ENCODE peak calls at places on chromosomes 12 and 14, in nine cellular contexts. One of them, this sample, is unnamed. For H3K36me3 and H3K9me3, the result is how much of the 10 kb centered on the place peaks cover.

GRCh38 chr12:66188584-66189475 is at the start of gene IRAK3:
- DNase-seq in aorta: peak
- DNase-seq in thyroid gland: peak
- DNase-seq in astrocyte: peak
- DNase-seq in lung: peak
- DNase-seq in ovary: peak
- DNase-seq in HCT116: no peak
- DNase-seq in upper lobe of left lung: peak
- DNase-seq in OCI-LY7: no peak
- DNase-seq in this sample: peak

GRCh38 chr12:20058068-20058467 is 310.3 kb upstream of the PDE3A start:
- DNase-seq in astrocyte: no peak
- DNase-seq in upper lobe of left lung: no peak
- DNase-seq in lung: no peak
- DNase-seq in OCI-LY7: no peak
- DNase-seq in ovary: no peak
- DNase-seq in HCT116: no peak
- DNase-seq in thyroid gland: no peak
- DNase-seq in aorta: no peak
- DNase-seq in this sample: no peak

GRCh38 chr14:64266206-64266605 is 28.0 kb downstream of the ESR2 start:
- DNase-seq in upper lobe of left lung: no peak
- DNase-seq in HCT116: no peak
- DNase-seq in lung: no peak
- DNase-seq in OCI-LY7: peak
- DNase-seq in ovary: no peak
- DNase-seq in astrocyte: no peak
- DNase-seq in aorta: no peak
- DNase-seq in thyroid gland: no peak
- DNase-seq in this sample: no peak

GRCh38 chr12:61860439-61860838 is 399.8 kb upstream of the USP15 start:
- DNase-seq in aorta: no peak
- DNase-seq in OCI-LY7: no peak
- DNase-seq in thyroid gland: no peak
- DNase-seq in HCT116: no peak
- DNase-seq in ovary: no peak
- DNase-seq in upper lobe of left lung: no peak
- DNase-seq in lung: no peak
- DNase-seq in astrocyte: no peak
- DNase-seq in this sample: no peak

GRCh38 chr14:53011053-53011462 is 60.2 kb upstream of the FERMT2 start:
- DNase-seq in HCT116: peak
- DNase-seq in ovary: peak
- DNase-seq in aorta: peak
- DNase-seq in lung: peak
- DNase-seq in OCI-LY7: no peak
- DNase-seq in thyroid gland: peak
- DNase-seq in upper lobe of left lung: peak
- DNase-seq in astrocyte: peak
- DNase-seq in this sample: peak

GRCh38 chr12:88406905-88407304 is 173.4 kb downstream of the KITLG start:
- DNase-seq in astrocyte: no peak
- DNase-seq in aorta: no peak
- DNase-seq in ovary: no peak
- DNase-seq in upper lobe of left lung: no peak
- DNase-seq in thyroid gland: no peak
- DNase-seq in HCT116: no peak
- DNase-seq in OCI-LY7: no peak
- DNase-seq in lung: no peak
- DNase-seq in this sample: no peak

GRCh38 chr14:89489796-89490506 is 72.9 kb upstream of the FOXN3 start:
- DNase-seq in lung: no peak
- DNase-seq in aorta: no peak
- DNase-seq in astrocyte: no peak
- DNase-seq in thyroid gland: no peak
- DNase-seq in upper lobe of left lung: no peak
- DNase-seq in OCI-LY7: no peak
- DNase-seq in HCT116: no peak
- DNase-seq in ovary: no peak
- DNase-seq in this sample: no peak

GRCh38 chr14:34750670-34751069 is 36.3 kb upstream of the CFL2 start:
- DNase-seq in astrocyte: peak
- DNase-seq in aorta: no peak
- DNase-seq in OCI-LY7: no peak
- DNase-seq in thyroid gland: no peak
- DNase-seq in ovary: no peak
- DNase-seq in upper lobe of left lung: no peak
- DNase-seq in lung: no peak
- DNase-seq in HCT116: no peak
- DNase-seq in this sample: no peak

GRCh38 chr12:3885179-3886094 is 12.2 kb upstream of the PARP11 start:
- DNase-seq in OCI-LY7: peak
- DNase-seq in upper lobe of left lung: no peak
- DNase-seq in astrocyte: peak
- DNase-seq in ovary: no peak
- DNase-seq in thyroid gland: no peak
- DNase-seq in lung: no peak
- DNase-seq in HCT116: peak
- DNase-seq in aorta: no peak
- DNase-seq in this sample: no peak

DNA sequence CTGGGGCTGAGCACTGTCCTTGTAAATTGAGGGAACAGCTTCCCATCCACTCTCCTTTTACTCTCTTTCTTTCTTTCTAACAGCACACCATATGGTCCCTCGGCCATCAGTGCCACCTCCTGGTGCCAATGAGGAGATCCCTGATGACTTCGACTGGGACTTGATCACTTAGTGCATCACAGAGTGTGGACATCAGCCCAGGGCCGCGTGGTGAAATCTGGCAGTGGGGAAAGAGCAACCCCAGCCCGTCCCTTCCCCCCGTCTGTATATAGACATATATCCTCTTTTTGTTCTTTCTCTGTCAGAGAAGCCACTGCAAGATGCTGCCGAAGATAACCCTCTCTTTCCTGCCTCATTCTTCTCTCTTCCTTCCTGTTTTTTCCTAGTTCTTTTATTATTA is 13.5 kb downstream of the C3AR1 start:
- DNase-seq in thyroid gland: no peak
- DNase-seq in ovary: no peak
- DNase-seq in aorta: peak
- DNase-seq in HCT116: no peak
- DNase-seq in OCI-LY7: no peak
- DNase-seq in lung: peak
- DNase-seq in upper lobe of left lung: peak
- DNase-seq in astrocyte: no peak
- DNase-seq in this sample: no peak
- H3K36me3 ChIP-seq in thyroid gland: half or more
- H3K36me3 ChIP-seq in ovary: under half
- H3K36me3 ChIP-seq in aorta: under half
- H3K36me3 ChIP-seq in HCT116: under half
- H3K36me3 ChIP-seq in OCI-LY7: under half
- H3K36me3 ChIP-seq in lung: half or more
- H3K36me3 ChIP-seq in upper lobe of left lung: half or more
- H3K36me3 ChIP-seq in astrocyte: under half
- H3K36me3 ChIP-seq in this sample: under half

GRCh38 chr14:95085321-95085720 is 72.0 kb downstream of the DICER1 start:
- DNase-seq in HCT116: no peak
- DNase-seq in ovary: no peak
- DNase-seq in OCI-LY7: no peak
- DNase-seq in upper lobe of left lung: no peak
- DNase-seq in aorta: no peak
- DNase-seq in thyroid gland: no peak
- DNase-seq in astrocyte: no peak
- DNase-seq in lung: no peak
- DNase-seq in this sample: no peak
- H3K4me3 ChIP-seq in HCT116: no peak
- H3K4me3 ChIP-seq in ovary: no peak
- H3K4me3 ChIP-seq in OCI-LY7: no peak
- H3K4me3 ChIP-seq in upper lobe of left lung: no peak
- H3K4me3 ChIP-seq in aorta: no peak
- H3K4me3 ChIP-seq in thyroid gland: no peak
- H3K4me3 ChIP-seq in astrocyte: no peak
- H3K4me3 ChIP-seq in lung: no peak
- H3K4me3 ChIP-seq in this sample: no peak

GRCh38 chr12:34294137-34294536 is 271.8 kb downstream of the ALG10 start:
- DNase-seq in lung: no peak
- DNase-seq in ovary: peak
- DNase-seq in OCI-LY7: no peak
- DNase-seq in upper lobe of left lung: no peak
- DNase-seq in astrocyte: no peak
- DNase-seq in aorta: peak
- DNase-seq in HCT116: no peak
- DNase-seq in thyroid gland: no peak
- DNase-seq in this sample: no peak
- H3K9me3 ChIP-seq in lung: under half
- H3K9me3 ChIP-seq in ovary: under half
- H3K9me3 ChIP-seq in OCI-LY7: under half
- H3K9me3 ChIP-seq in upper lobe of left lung: half or more
- H3K9me3 ChIP-seq in astrocyte: under half
- H3K9me3 ChIP-seq in aorta: under half
- H3K9me3 ChIP-seq in HCT116: under half
- H3K9me3 ChIP-seq in thyroid gland: under half
- H3K9me3 ChIP-seq in this sample: under half

GRCh38 chr12:11824069-11824468 is 174.6 kb downstream of the ETV6 start:
- DNase-seq in ovary: no peak
- DNase-seq in lung: no peak
- DNase-seq in HCT116: no peak
- DNase-seq in OCI-LY7: no peak
- DNase-seq in thyroid gland: no peak
- DNase-seq in upper lobe of left lung: no peak
- DNase-seq in astrocyte: no peak
- DNase-seq in aorta: no peak
- DNase-seq in this sample: no peak
- H3K36me3 ChIP-seq in ovary: under half
- H3K36me3 ChIP-seq in lung: under half
- H3K36me3 ChIP-seq in HCT116: under half
- H3K36me3 ChIP-seq in OCI-LY7: under half
- H3K36me3 ChIP-seq in thyroid gland: under half
- H3K36me3 ChIP-seq in upper lobe of left lung: under half
- H3K36me3 ChIP-seq in astrocyte: under half
- H3K36me3 ChIP-seq in aorta: under half
- H3K36me3 ChIP-seq in this sample: under half

GRCh38 chr14:82482345-82482744 is 948.7 kb upstream of the SEL1L start:
- DNase-seq in aorta: no peak
- DNase-seq in astrocyte: no peak
- DNase-seq in ovary: no peak
- DNase-seq in thyroid gland: no peak
- DNase-seq in upper lobe of left lung: no peak
- DNase-seq in lung: no peak
- DNase-seq in OCI-LY7: no peak
- DNase-seq in HCT116: no peak
- DNase-seq in this sample: no peak
- H3K4me3 ChIP-seq in aorta: no peak
- H3K4me3 ChIP-seq in astrocyte: no peak
- H3K4me3 ChIP-seq in ovary: no peak
- H3K4me3 ChIP-seq in thyroid gland: no peak
- H3K4me3 ChIP-seq in upper lobe of left lung: no peak
- H3K4me3 ChIP-seq in lung: no peak
- H3K4me3 ChIP-seq in OCI-LY7: no peak
- H3K4me3 ChIP-seq in HCT116: no peak
- H3K4me3 ChIP-seq in this sample: no peak

DNA sequence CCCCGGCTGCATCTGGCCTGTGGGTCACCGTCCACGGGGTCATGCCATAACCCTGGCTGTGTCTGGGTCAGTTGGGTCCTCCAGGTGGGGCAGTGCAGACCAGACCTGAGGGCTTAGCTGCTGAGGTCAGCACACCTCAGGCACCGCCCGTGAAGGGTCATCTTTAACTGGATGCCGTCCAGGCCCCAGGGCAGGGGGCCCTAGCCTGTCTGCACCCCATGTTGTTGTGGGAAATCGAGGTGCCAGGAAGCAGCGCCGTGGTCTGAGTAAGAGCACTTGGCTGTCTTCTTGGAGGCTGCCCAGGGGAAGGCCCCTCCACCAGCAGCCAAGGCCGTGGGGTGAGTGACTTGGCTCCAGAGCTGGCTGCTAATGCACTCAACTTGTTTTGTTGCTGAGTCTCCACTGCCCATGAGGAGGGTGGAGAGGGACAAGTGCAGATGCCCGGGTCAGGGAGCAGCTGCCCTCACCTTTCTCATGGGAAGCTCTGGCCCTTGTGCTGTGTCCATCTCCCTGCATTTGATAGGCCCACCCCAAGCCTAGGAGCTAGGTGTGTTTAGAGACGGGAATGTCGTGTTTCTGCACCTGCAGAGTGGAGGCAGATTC is 317.2 kb downstream of the TMEM121 start:
- DNase-seq in OCI-LY7: peak
- DNase-seq in HCT116: no peak
- DNase-seq in ovary: no peak
- DNase-seq in upper lobe of left lung: peak
- DNase-seq in thyroid gland: no peak
- DNase-seq in lung: no peak
- DNase-seq in astrocyte: no peak
- DNase-seq in aorta: no peak
- DNase-seq in this sample: peak
- H3K9me3 ChIP-seq in OCI-LY7: under half
- H3K9me3 ChIP-seq in HCT116: under half
- H3K9me3 ChIP-seq in ovary: under half
- H3K9me3 ChIP-seq in upper lobe of left lung: under half
- H3K9me3 ChIP-seq in thyroid gland: under half
- H3K9me3 ChIP-seq in lung: under half
- H3K9me3 ChIP-seq in astrocyte: under half
- H3K9me3 ChIP-seq in aorta: under half
- H3K9me3 ChIP-seq in this sample: under half

This sample was measured in MG63.